ENCODE peak calls at places on chromosomes 12 and 14, in six cellular contexts. One of them, this sample, is unnamed.

GRCh38 chr14:47149326-47149725 is 497.7 kb upstream of the RPL10L start:
- DNase-seq in kidney glomerular epithelial cell: peak
- DNase-seq in naive thymus-derived CD8-positive, alpha-beta T cell: no peak
- DNase-seq in non-pigmented ciliary epithelial cell: peak
- DNase-seq in nephron progenitor cell: no peak
- DNase-seq in skeletal muscle cell: no peak
- DNase-seq in this sample: no peak

GRCh38 chr12:53210843-53211242 is 3.8 kb upstream of the ITGB7 start:
- DNase-seq in skeletal muscle cell: no peak
- DNase-seq in nephron progenitor cell: no peak
- DNase-seq in non-pigmented ciliary epithelial cell: no peak
- DNase-seq in naive thymus-derived CD8-positive, alpha-beta T cell: no peak
- DNase-seq in kidney glomerular epithelial cell: no peak
- DNase-seq in this sample: no peak

GRCh38 chr12:123268850-123269249 is 2.8 kb downstream of the CDK2AP1 start:
- DNase-seq in nephron progenitor cell: no peak
- DNase-seq in non-pigmented ciliary epithelial cell: no peak
- DNase-seq in skeletal muscle cell: no peak
- DNase-seq in kidney glomerular epithelial cell: no peak
- DNase-seq in naive thymus-derived CD8-positive, alpha-beta T cell: no peak
- DNase-seq in this sample: no peak

GRCh38 chr12:53659011-53659551 is 16.8 kb downstream of the ATP5MC2 start:
- DNase-seq in kidney glomerular epithelial cell: peak
- DNase-seq in nephron progenitor cell: peak
- DNase-seq in non-pigmented ciliary epithelial cell: no peak
- DNase-seq in skeletal muscle cell: peak
- DNase-seq in naive thymus-derived CD8-positive, alpha-beta T cell: no peak
- DNase-seq in this sample: peak

GRCh38 chr14:96626916-96627315 is 124.7 kb downstream of the PAPOLA start:
- DNase-seq in skeletal muscle cell: no peak
- DNase-seq in nephron progenitor cell: no peak
- DNase-seq in non-pigmented ciliary epithelial cell: no peak
- DNase-seq in kidney glomerular epithelial cell: no peak
- DNase-seq in naive thymus-derived CD8-positive, alpha-beta T cell: no peak
- DNase-seq in this sample: no peak

GRCh38 chr12:51323317-51323960 is 535 bp downstream of the BIN2 start:
- DNase-seq in naive thymus-derived CD8-positive, alpha-beta T cell: peak
- DNase-seq in skeletal muscle cell: no peak
- DNase-seq in nephron progenitor cell: no peak
- DNase-seq in kidney glomerular epithelial cell: no peak
- DNase-seq in non-pigmented ciliary epithelial cell: no peak
- DNase-seq in this sample: no peak

GRCh38 chr12:58750484-58750883 is 169.8 kb downstream of the LRIG3 start:
- DNase-seq in kidney glomerular epithelial cell: peak
- DNase-seq in nephron progenitor cell: no peak
- DNase-seq in naive thymus-derived CD8-positive, alpha-beta T cell: no peak
- DNase-seq in skeletal muscle cell: peak
- DNase-seq in non-pigmented ciliary epithelial cell: peak
- DNase-seq in this sample: no peak

GRCh38 chr12:6226002-6226700 is 26.0 kb downstream of the CD9 start:
- DNase-seq in naive thymus-derived CD8-positive, alpha-beta T cell: no peak
- DNase-seq in skeletal muscle cell: no peak
- DNase-seq in kidney glomerular epithelial cell: no peak
- DNase-seq in non-pigmented ciliary epithelial cell: no peak
- DNase-seq in nephron progenitor cell: no peak
- DNase-seq in this sample: no peak

GRCh38 chr12:4587108-4587507 is 25.1 kb downstream of the DYRK4 start:
- DNase-seq in skeletal muscle cell: no peak
- DNase-seq in naive thymus-derived CD8-positive, alpha-beta T cell: no peak
- DNase-seq in non-pigmented ciliary epithelial cell: no peak
- DNase-seq in kidney glomerular epithelial cell: no peak
- DNase-seq in nephron progenitor cell: no peak
- DNase-seq in this sample: no peak

GRCh38 chr14:68978550-68978911 is 571 bp downstream of the ACTN1 start:
- DNase-seq in kidney glomerular epithelial cell: no peak
- DNase-seq in skeletal muscle cell: no peak
- DNase-seq in non-pigmented ciliary epithelial cell: no peak
- DNase-seq in naive thymus-derived CD8-positive, alpha-beta T cell: peak
- DNase-seq in nephron progenitor cell: peak
- DNase-seq in this sample: peak

GRCh38 chr12:5432011-5432400 is at the start of gene NTF3:
- DNase-seq in naive thymus-derived CD8-positive, alpha-beta T cell: no peak
- DNase-seq in nephron progenitor cell: peak
- DNase-seq in non-pigmented ciliary epithelial cell: no peak
- DNase-seq in kidney glomerular epithelial cell: no peak
- DNase-seq in skeletal muscle cell: no peak
- DNase-seq in this sample: peak

GRCh38 chr14:19878029-19878642 is 3.2 kb downstream of the OR4K2 start:
- DNase-seq in naive thymus-derived CD8-positive, alpha-beta T cell: peak
- DNase-seq in non-pigmented ciliary epithelial cell: no peak
- DNase-seq in skeletal muscle cell: no peak
- DNase-seq in kidney glomerular epithelial cell: peak
- DNase-seq in nephron progenitor cell: no peak
- DNase-seq in this sample: no peak

GRCh38 chr12:116352315-116352835 is 74.9 kb upstream of the MED13L start:
- DNase-seq in non-pigmented ciliary epithelial cell: no peak
- DNase-seq in nephron progenitor cell: no peak
- DNase-seq in skeletal muscle cell: no peak
- DNase-seq in naive thymus-derived CD8-positive, alpha-beta T cell: no peak
- DNase-seq in kidney glomerular epithelial cell: no peak
- DNase-seq in this sample: no peak

GRCh38 chr12:64836856-64837255 is 12.4 kb downstream of the TBC1D30 start:
- DNase-seq in non-pigmented ciliary epithelial cell: no peak
- DNase-seq in kidney glomerular epithelial cell: no peak
- DNase-seq in nephron progenitor cell: no peak
- DNase-seq in skeletal muscle cell: no peak
- DNase-seq in naive thymus-derived CD8-positive, alpha-beta T cell: no peak
- DNase-seq in this sample: no peak

GRCh38 chr12:2154050-2154449 is 101.3 kb downstream of the CACNA1C start:
- DNase-seq in kidney glomerular epithelial cell: no peak
- DNase-seq in nephron progenitor cell: no peak
- DNase-seq in non-pigmented ciliary epithelial cell: no peak
- DNase-seq in naive thymus-derived CD8-positive, alpha-beta T cell: no peak
- DNase-seq in skeletal muscle cell: peak
- DNase-seq in this sample: no peak

GRCh38 chr12:52907092-52907810 is 2.4 kb upstream of the KRT8 start:
- DNase-seq in nephron progenitor cell: no peak
- DNase-seq in non-pigmented ciliary epithelial cell: no peak
- DNase-seq in kidney glomerular epithelial cell: no peak
- DNase-seq in naive thymus-derived CD8-positive, alpha-beta T cell: no peak
- DNase-seq in skeletal muscle cell: no peak
- DNase-seq in this sample: no peak

GRCh38 chr12:12645485-12645884 is 33.8 kb downstream of the CREBL2 start:
- DNase-seq in kidney glomerular epithelial cell: no peak
- DNase-seq in nephron progenitor cell: no peak
- DNase-seq in skeletal muscle cell: no peak
- DNase-seq in non-pigmented ciliary epithelial cell: no peak
- DNase-seq in naive thymus-derived CD8-positive, alpha-beta T cell: peak
- DNase-seq in this sample: no peak

GRCh38 chr12:124364543-124364942 is 69.7 kb downstream of the RFLNA start:
- DNase-seq in non-pigmented ciliary epithelial cell: no peak
- DNase-seq in naive thymus-derived CD8-positive, alpha-beta T cell: no peak
- DNase-seq in kidney glomerular epithelial cell: no peak
- DNase-seq in skeletal muscle cell: no peak
- DNase-seq in nephron progenitor cell: no peak
- DNase-seq in this sample: no peak

GRCh38 chr12:105425263-105426174 is 95.0 kb downstream of the C12orf75 start:
- DNase-seq in skeletal muscle cell: no peak
- DNase-seq in non-pigmented ciliary epithelial cell: no peak
- DNase-seq in kidney glomerular epithelial cell: no peak
- DNase-seq in naive thymus-derived CD8-positive, alpha-beta T cell: no peak
- DNase-seq in nephron progenitor cell: no peak
- DNase-seq in this sample: no peak

GRCh38 chr14:102849522-102850379 is 72.5 kb downstream of the TRAF3 start:
- DNase-seq in naive thymus-derived CD8-positive, alpha-beta T cell: no peak
- DNase-seq in nephron progenitor cell: no peak
- DNase-seq in non-pigmented ciliary epithelial cell: no peak
- DNase-seq in kidney glomerular epithelial cell: no peak
- DNase-seq in skeletal muscle cell: no peak
- DNase-seq in this sample: no peak